ENCODE peak calls at places on chromosomes 7 and 10, in ten cellular contexts. N, Z, G, T, Q, P, U, Y, M and K are unnamed samples.

GRCh38 chr7:36910401-36910800 is 186.1 kb upstream of the AOAH start:
- DNase-seq in N (no peak), Z (no peak), G (no peak), T (no peak), Q (no peak), P (no peak), U (no peak), Y (no peak), M (no peak), K (no peak)

GRCh38 chr10:96835826-96836365 is 3.8 kb downstream of the LCOR start:
- DNase-seq in N (no peak), Z (no peak), G (no peak), T (no peak), Q (no peak), P (no peak), U (peak; percentile 65), Y (no peak), M (no peak), K (no peak)

GRCh38 chr10:68665841-68666240 is 55.2 kb upstream of the CCAR1 start:
- DNase-seq in N (no peak), Z (peak; percentile 73), G (no peak), T (no peak), Q (no peak), P (no peak), U (peak; percentile 84), Y (no peak), M (no peak), K (no peak)

GRCh38 chr10:109891105-109891504 is 32.2 kb downstream of the XPNPEP1 start:
- DNase-seq in N (no peak), Z (peak; percentile 45), G (no peak), T (no peak), Q (no peak), P (no peak), U (no peak), Y (no peak), M (no peak), K (no peak)

GRCh38 chr10:57706576-57707299 is 561.0 kb downstream of the IPMK start:
- DNase-seq in N (no peak), Z (no peak), G (no peak), T (no peak), Q (no peak), P (no peak), U (no peak), Y (no peak), M (no peak), K (no peak)

GRCh38 chr10:1043532-1043995 is 5.4 kb downstream of the IDI1 start:
- DNase-seq in N (peak; percentile 61), Z (no peak), G (no peak), T (no peak), Q (peak; percentile 80), P (peak; percentile 34), U (no peak), Y (peak; percentile 90), M (no peak), K (no peak)

GRCh38 chr7:6526997-6527378 is 24.3 kb downstream of the GRID2IP start:
- DNase-seq in N (no peak), Z (no peak), G (no peak), T (no peak), Q (no peak), P (no peak), U (no peak), Y (no peak), M (no peak), K (no peak)

GRCh38 chr10:77771450-77771849 is 133.8 kb upstream of the KCNMA1 start:
- DNase-seq in N (no peak), Z (no peak), G (no peak), T (no peak), Q (no peak), P (no peak), U (no peak), Y (no peak), M (no peak), K (no peak)

DNA sequence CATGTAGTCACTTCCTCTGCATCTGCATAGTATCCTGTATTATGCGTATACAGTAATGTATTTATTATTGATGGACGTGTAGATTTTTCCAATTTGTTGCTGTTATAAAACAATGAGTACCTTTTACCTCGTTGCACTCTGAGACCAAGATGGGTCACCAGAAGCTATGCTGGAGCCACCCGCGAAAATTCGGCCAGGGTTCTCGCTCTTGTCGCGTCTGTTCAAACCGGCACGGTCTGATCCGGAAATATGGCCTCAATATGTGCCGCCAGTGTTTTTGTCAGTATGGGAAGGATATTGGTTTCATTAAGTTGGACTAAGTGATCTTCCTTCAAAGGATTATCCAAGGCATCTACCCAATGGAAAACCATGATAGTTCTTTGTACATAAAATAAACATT is 1.0 kb downstream of the PSMC2 start:
- DNase-seq in N (no peak), Z (no peak), G (no peak), T (no peak), Q (no peak), P (no peak), U (no peak), Y (no peak), M (no peak), K (no peak)
- H3K4me3 ChIP-seq in N (peak overlapping the region; percentile 97), Z (peak overlapping the region; percentile 98), G (peak overlapping the region; percentile 84), T (peak overlapping the region; percentile 96), Q (peak overlapping the region; percentile 85), P (peak overlapping the region; percentile 87), U (peak overlapping the region; percentile 95), Y (peak overlapping the region; percentile 84), M (peak overlapping the region; percentile 75), K (peak overlapping the region; percentile 78)

GRCh38 chr7:129529643-129530042 is 27.3 kb downstream of the SMKR1 start:
- DNase-seq in N (no peak), Z (no peak), G (no peak), T (no peak), Q (no peak), P (no peak), U (no peak), Y (peak; percentile 49), M (no peak), K (no peak)

GRCh38 chr7:129535896-129536295 is 33.6 kb downstream of the SMKR1 start:
- DNase-seq in N (no peak), Z (no peak), G (no peak), T (peak; percentile 62), Q (no peak), P (no peak), U (no peak), Y (no peak), M (no peak), K (no peak)

GRCh38 chr7:129531721-129532120 is 29.4 kb downstream of the SMKR1 start:
- DNase-seq in N (no peak), Z (no peak), G (no peak), T (no peak), Q (no peak), P (no peak), U (no peak), Y (peak; percentile 52), M (no peak), K (no peak)

GRCh38 chr7:129532375-129532774 is 30.0 kb downstream of the SMKR1 start:
- DNase-seq in N (no peak), Z (no peak), G (no peak), T (no peak), Q (no peak), P (no peak), U (no peak), Y (peak; percentile 43), M (no peak), K (no peak)

DNA sequence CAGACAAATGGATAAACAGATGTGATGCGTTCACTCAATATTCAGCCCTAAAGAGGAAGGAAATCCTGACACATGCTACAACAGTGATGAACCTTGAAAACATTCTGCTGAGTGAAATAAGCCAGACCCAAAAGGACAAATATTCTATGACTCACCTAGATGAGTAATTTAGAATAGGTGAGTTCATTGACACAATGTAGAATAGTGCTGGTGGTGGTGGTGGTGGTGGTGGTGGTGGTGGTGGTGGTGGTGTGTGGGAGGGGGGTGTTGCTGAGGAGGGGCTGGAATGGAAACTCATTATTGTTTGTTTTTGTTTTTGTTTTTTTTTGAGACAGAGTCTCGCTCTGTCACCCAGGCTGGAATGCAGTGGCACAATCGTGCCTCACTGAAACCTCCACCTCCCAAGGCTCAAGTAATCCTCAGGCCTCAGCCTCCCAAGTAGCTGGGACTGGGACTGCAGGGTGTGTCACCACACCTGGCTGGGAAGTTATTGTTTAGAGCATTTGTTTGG is 28.6 kb downstream of the SMKR1 start:
- DNase-seq in N (no peak), Z (peak; percentile 81), G (no peak), T (no peak), Q (no peak), P (no peak), U (peak; percentile 82), Y (peak; percentile 6), M (no peak), K (no peak)
- H3K4me3 ChIP-seq in N (no peak overlapping the region), Z (no peak overlapping the region), G (no peak overlapping the region), T (no peak overlapping the region), Q (no peak overlapping the region), P (no peak overlapping the region), U (no peak overlapping the region), Y (no peak overlapping the region), M (no peak overlapping the region), K (no peak overlapping the region)

GRCh38 chr10:23095404-23095965 is at the start of gene MSRB2:
- DNase-seq in N (peak; percentile 32), Z (peak; percentile 87), G (peak; percentile 95), T (peak; percentile 80), Q (peak; percentile 87), P (peak; percentile 94), U (peak; percentile 95), Y (peak; percentile 94), M (peak; percentile 94), K (peak; percentile 93)

GRCh38 chr10:23099079-23099478 is 3.7 kb downstream of the MSRB2 start:
- DNase-seq in N (no peak), Z (no peak), G (no peak), T (no peak), Q (no peak), P (no peak), U (no peak), Y (no peak), M (no peak), K (no peak)

GRCh38 chr10:23095966-23096813 is 811 bp downstream of the MSRB2 start:
- DNase-seq in N (peak; percentile 30), Z (peak; percentile 57), G (peak; percentile 64), T (peak; percentile 63), Q (peak; percentile 57), P (peak; percentile 43), U (peak; percentile 71), Y (peak; percentile 85), M (peak; percentile 47), K (peak; percentile 54)

GRCh38 chr10:23096814-23097549 is 1.6 kb downstream of the MSRB2 start:
- DNase-seq in N (peak; percentile 22), Z (peak; percentile 96), G (peak; percentile 14), T (no peak), Q (no peak), P (no peak), U (peak; percentile 92), Y (no peak), M (no peak), K (peak; percentile 22)

GRCh38 chr10:23094786-23095403 is 484 bp upstream of the MSRB2 start:
- DNase-seq in N (peak; percentile 2), Z (peak; percentile 3), G (no peak), T (no peak), Q (no peak), P (no peak), U (peak; percentile 37), Y (no peak), M (no peak), K (no peak)
- H3K4me3 ChIP-seq in N (no peak overlapping the region), Z (peak overlapping the region; percentile 29), G (peak overlapping the region; percentile 84), T (peak overlapping the region; percentile 53), Q (peak overlapping the region; percentile 91), P (peak overlapping the region; percentile 91), U (peak overlapping the region; percentile 54), Y (no peak overlapping the region), M (peak overlapping the region; percentile 95), K (peak overlapping the region; percentile 85)

DNA sequence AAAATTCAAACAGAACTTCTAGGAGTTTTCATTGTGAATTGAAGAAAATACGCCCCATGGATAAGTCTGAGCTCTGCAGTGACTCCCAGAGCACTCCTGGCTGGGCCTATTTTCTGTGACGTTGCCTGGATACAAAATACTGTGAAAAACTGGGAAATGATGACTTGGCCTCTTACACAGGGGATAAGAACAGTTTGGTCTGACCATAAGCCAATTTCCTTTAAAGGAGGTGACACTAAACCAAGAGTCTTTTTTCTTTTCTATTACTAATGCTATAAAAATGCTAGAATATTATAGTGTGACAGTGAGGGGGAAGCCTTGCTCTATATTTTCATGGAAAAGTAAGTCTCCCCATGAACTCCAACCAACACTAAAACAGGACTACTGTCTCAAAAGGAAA is 45.6 kb downstream of the MYOF start:
- DNase-seq in N (no peak), Z (peak; percentile 99), G (peak; percentile 69), T (no peak), Q (no peak), P (no peak), U (peak; percentile 96), Y (no peak), M (no peak), K (peak; percentile 60)
- H3K4me3 ChIP-seq in N (no peak overlapping the region), Z (peak overlapping the region; percentile 33), G (no peak overlapping the region), T (no peak overlapping the region), Q (no peak overlapping the region), P (peak overlapping the region; percentile 51), U (peak overlapping the region; percentile 9), Y (no peak overlapping the region), M (no peak overlapping the region), K (peak overlapping the region; percentile 55)